ENCODE peak calls at places on chromosomes 3 and 15, in ten cellular contexts. E is thyroid gland; V is PC-9; K is left ventricle myocardium inferior; R is neural progenitor cell; O is effector memory CD4-positive, alpha-beta T cell; H is uterus; D is fibroblast of lung; C is ovary; X is BJ. B is an unnamed sample.

GRCh38 chr15:43893956-43894355 is 67.2 kb downstream of the WDR76 start:
- DNase-seq in O (no peak), V (no peak), E (no peak), H (no peak), D (no peak), K (peak; percentile 69), R (no peak), C (no peak), X (no peak), B (no peak)

GRCh38 chr3:72567976-72568560 is 280.2 kb downstream of the SHQ1 start:
- DNase-seq in O (no peak), D (no peak), R (peak; percentile 28), K (no peak), X (no peak), V (no peak), H (no peak), C (no peak), E (no peak), B (no peak)

GRCh38 chr3:191499307-191500125 is 38.6 kb downstream of the PYDC2 start:
- DNase-seq in R (peak; percentile 17), H (peak; percentile 14), E (peak; percentile 71), C (peak; percentile 60), D (peak; percentile 59), K (peak; percentile 42), V (peak; percentile 16), X (no peak), O (no peak), B (no peak)

GRCh38 chr15:76954744-76955143 is 23.2 kb downstream of the RCN2 start:
- DNase-seq in O (no peak), K (no peak), R (no peak), H (no peak), V (no peak), X (no peak), D (peak; percentile 43), C (no peak), E (no peak), B (no peak)

GRCh38 chr3:152399374-152399773 is 130.6 kb downstream of the MBNL1 start:
- DNase-seq in V (no peak), C (no peak), D (peak; percentile 73), E (no peak), O (no peak), H (no peak), X (no peak), K (no peak), R (no peak), B (no peak)

GRCh38 chr3:53230789-53231188 is 25.0 kb downstream of the TKT start:
- DNase-seq in R (no peak), O (no peak), D (no peak), E (no peak), H (no peak), C (no peak), V (no peak), X (no peak), K (no peak), B (no peak)

GRCh38 chr15:75428152-75428551 is 23.3 kb downstream of the SIN3A start:
- DNase-seq in X (no peak), C (no peak), K (no peak), O (no peak), H (no peak), R (no peak), E (no peak), D (no peak), V (no peak), B (no peak)

GRCh38 chr15:72923304-72923703 is 129.0 kb upstream of the NEO1 start:
- DNase-seq in K (no peak), R (peak; percentile 49), X (no peak), H (no peak), D (no peak), V (no peak), E (no peak), C (no peak), O (no peak), B (no peak)

GRCh38 chr3:152257246-152258074 is 11.3 kb upstream of the MBNL1 start:
- DNase-seq in O (no peak), V (no peak), E (no peak), X (no peak), K (no peak), R (no peak), C (no peak), D (peak; percentile 55), H (no peak), B (no peak)

GRCh38 chr3:149233323-149233722 is 11.7 kb upstream of the CP start:
- DNase-seq in K (no peak), V (no peak), X (no peak), O (no peak), C (no peak), E (no peak), H (no peak), D (no peak), R (no peak), B (no peak)

GRCh38 chr15:38367476-38367875 is 86.5 kb upstream of the FAM98B start:
- DNase-seq in E (no peak), R (no peak), O (no peak), D (peak; percentile 65), H (no peak), V (no peak), C (no peak), X (peak; percentile 7), K (no peak), B (no peak)

GRCh38 chr3:107957506-107957905 is 133.3 kb downstream of the CD47 start:
- DNase-seq in K (no peak), O (no peak), C (no peak), H (no peak), D (no peak), R (no peak), V (no peak), X (no peak), E (no peak), B (no peak)

GRCh38 chr3:52221563-52222318 is 3.7 kb downstream of the TLR9 start:
- DNase-seq in O (peak; percentile 47), X (no peak), C (peak; percentile 86), D (no peak), H (peak; percentile 34), K (no peak), R (no peak), V (no peak), E (no peak), B (no peak)

GRCh38 chr3:13500133-13500885 is 20.2 kb downstream of the HDAC11 start:
- DNase-seq in D (no peak), H (no peak), K (no peak), C (peak; percentile 16), O (no peak), X (no peak), V (no peak), E (no peak), R (peak; percentile 69), B (peak; percentile 19)

GRCh38 chr15:80906159-80906775 is 83.4 kb downstream of the MESD start:
- DNase-seq in D (peak; percentile 50), R (no peak), K (no peak), H (no peak), X (no peak), C (no peak), E (no peak), O (no peak), V (peak; percentile 83), B (no peak)

DNA sequence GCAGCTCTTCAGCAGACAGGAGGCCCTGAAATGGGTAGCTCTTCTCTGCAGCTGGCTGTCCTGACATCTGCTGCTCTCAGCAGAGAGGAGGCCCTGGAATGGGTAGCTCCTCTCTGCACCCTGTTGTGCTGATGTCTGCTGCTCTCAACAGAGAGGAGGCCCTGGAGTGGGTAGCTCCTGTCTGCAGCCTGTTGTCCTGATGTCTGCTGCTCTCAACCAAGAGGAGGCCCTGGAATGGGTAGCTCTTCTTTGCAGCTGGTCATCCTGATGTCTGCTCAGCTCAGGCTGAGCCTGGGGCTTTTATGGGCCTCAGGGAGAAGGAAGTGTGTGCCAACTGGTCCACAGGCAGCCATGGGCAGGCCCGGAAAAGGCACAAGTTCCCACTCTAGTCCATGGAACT is 66.6 kb downstream of the PIK3CB start:
- DNase-seq in H (no peak), R (no peak), D (no peak), O (no peak), K (no peak), V (no peak), X (no peak), E (no peak), C (no peak), B (no peak)
- H3K36me3 ChIP-seq in H (no peaks in the 10 kb centered on the region), R (no peaks in the 10 kb centered on the region), D (no peaks in the 10 kb centered on the region), O (peaks cover 9% of the 10 kb centered on the region), K (peaks cover 14% of the 10 kb centered on the region), V (no peaks in the 10 kb centered on the region), X (peaks cover 4% of the 10 kb centered on the region), E (no peaks in the 10 kb centered on the region), C (no peaks in the 10 kb centered on the region), B (peaks cover 9% of the 10 kb centered on the region)

GRCh38 chr3:47504113-47504512 is 9.4 kb downstream of the ELP6 start:
- DNase-seq in R (no peak), C (no peak), H (no peak), K (no peak), V (no peak), O (no peak), X (no peak), D (no peak), E (no peak), B (no peak)
- H3K36me3 ChIP-seq in R (peaks cover 6% of the 10 kb centered on the region), C (no peaks in the 10 kb centered on the region), H (no peaks in the 10 kb centered on the region), K (peaks cover 79% of the 10 kb centered on the region), V (no peaks in the 10 kb centered on the region), O (peaks cover 40% of the 10 kb centered on the region), X (peaks cover 21% of the 10 kb centered on the region), D (peaks cover 9% of the 10 kb centered on the region), E (peaks cover 39% of the 10 kb centered on the region), B (peaks cover 48% of the 10 kb centered on the region)

DNA sequence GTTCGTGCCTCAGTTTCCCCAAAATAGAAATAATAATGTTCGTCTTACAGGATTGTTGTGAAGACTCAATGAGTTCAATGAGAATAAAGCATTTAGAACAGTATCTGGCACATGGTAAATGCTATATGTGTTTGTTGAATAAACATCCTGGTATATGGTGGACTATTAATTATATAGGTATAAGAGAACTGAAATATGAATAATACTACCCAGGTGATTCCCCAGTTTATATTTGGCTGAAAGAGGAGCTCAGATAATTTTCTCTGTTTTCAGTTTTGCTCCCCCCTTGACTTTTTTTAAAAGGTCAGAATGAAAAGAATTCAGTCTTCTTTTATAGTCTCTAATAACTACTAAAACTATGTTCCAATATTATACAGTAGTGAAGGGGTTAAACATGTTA is 46.9 kb downstream of the USP8 start:
- DNase-seq in O (no peak), H (no peak), X (no peak), C (no peak), V (no peak), D (no peak), K (no peak), R (no peak), E (no peak), B (no peak)
- H3K36me3 ChIP-seq in O (peaks cover 20% of the 10 kb centered on the region), H (no peaks in the 10 kb centered on the region), X (peaks cover 4% of the 10 kb centered on the region), C (no peaks in the 10 kb centered on the region), V (no peaks in the 10 kb centered on the region), D (no peaks in the 10 kb centered on the region), K (peaks cover 96% of the 10 kb centered on the region), R (peaks cover 3% of the 10 kb centered on the region), E (peaks cover 9% of the 10 kb centered on the region), B (peaks cover 46% of the 10 kb centered on the region)

GRCh38 chr15:94400521-94401290 is 169.3 kb downstream of the MCTP2 start:
- DNase-seq in O (no peak), K (no peak), H (no peak), E (no peak), X (no peak), D (no peak), V (no peak), C (no peak), R (no peak), B (no peak)

GRCh38 chr15:94397377-94397776 is 166.0 kb downstream of the MCTP2 start:
- DNase-seq in E (peak; percentile 5), K (no peak), D (no peak), V (no peak), O (no peak), X (no peak), R (no peak), H (peak; percentile 34), C (no peak), B (no peak)

GRCh38 chr15:94404733-94405283 is 173.4 kb downstream of the MCTP2 start:
- DNase-seq in C (no peak), O (no peak), V (no peak), R (no peak), D (no peak), E (no peak), X (no peak), H (no peak), K (no peak), B (no peak)

GRCh38 chr15:94403246-94403824 is 172.0 kb downstream of the MCTP2 start:
- DNase-seq in D (peak; percentile 4), R (no peak), E (no peak), K (no peak), C (no peak), O (no peak), H (no peak), X (no peak), V (no peak), B (no peak)
- H3K36me3 ChIP-seq in D (no peaks in the 10 kb centered on the region), R (no peaks in the 10 kb centered on the region), E (no peaks in the 10 kb centered on the region), K (no peaks in the 10 kb centered on the region), C (no peaks in the 10 kb centered on the region), O (no peaks in the 10 kb centered on the region), H (no peaks in the 10 kb centered on the region), X (no peaks in the 10 kb centered on the region), V (no peaks in the 10 kb centered on the region), B (no peaks in the 10 kb centered on the region)